ENCODE peak calls at places on chromosomes 5 and 9, in seven cellular contexts. S is amygdala; W is Kasumi-1; A is GM20000; C is tibial nerve; U is activated CD8-positive, alpha-beta T cell treated with anti-CD3 and anti-CD28 coated beads, Interleukin-2, amount 10 ng/mL, durations not matched to agents 7 days and 5 days; T is stromal cell of bone marrow. Z is an unnamed sample.

GRCh38 chr9:125902865-125903512 is 155.8 kb downstream of the PBX3 start:
- DNase-seq in C (no peak), S (no peak), U (no peak), T (no peak), W (no peak), A (no peak), Z (no peak)

GRCh38 chr5:181217805-181218065 is 5.3 kb upstream of the TRIM41 start:
- DNase-seq in C (no peak), W (no peak), A (no peak), T (no peak), S (no peak), U (peak), Z (peak)

GRCh38 chr9:121972501-121972981 is 120.6 kb downstream of the TTLL11 start:
- DNase-seq in U (no peak), A (peak), C (no peak), T (peak), S (no peak), W (no peak), Z (no peak)

GRCh38 chr9:137817236-137818200 is 60.1 kb upstream of the CACNA1B start:
- DNase-seq in C (no peak), A (no peak), T (no peak), W (no peak), U (no peak), S (no peak), Z (no peak)

GRCh38 chr9:111451570-111451969 is 32.6 kb downstream of the ECPAS start:
- DNase-seq in U (no peak), W (no peak), C (no peak), A (no peak), T (no peak), S (no peak), Z (no peak)

GRCh38 chr5:54725391-54726280 is 208.1 kb downstream of the SNX18 start:
- DNase-seq in C (no peak), W (no peak), S (no peak), U (no peak), T (no peak), A (no peak), Z (no peak)

GRCh38 chr5:39934830-39935229 is 510.1 kb upstream of the DAB2 start:
- DNase-seq in S (no peak), U (no peak), T (no peak), W (no peak), A (no peak), C (no peak), Z (no peak)

GRCh38 chr5:31485376-31486207 is 46.3 kb downstream of the DROSHA start:
- DNase-seq in T (no peak), U (no peak), S (no peak), A (no peak), W (no peak), C (no peak), Z (no peak)

GRCh38 chr9:76564300-76564699 is 105.3 kb downstream of the GCNT1 start:
- DNase-seq in W (no peak), T (no peak), S (no peak), A (no peak), U (no peak), C (no peak), Z (no peak)

GRCh38 chr5:159230657-159231056 is 21.3 kb upstream of the RNF145 start:
- DNase-seq in W (no peak), U (no peak), A (no peak), S (no peak), T (no peak), C (no peak), Z (no peak)

GRCh38 chr5:143161893-143162520 is 241.5 kb downstream of the NR3C1 start:
- DNase-seq in U (no peak), C (no peak), T (peak), A (no peak), S (no peak), W (no peak), Z (no peak)

GRCh38 chr9:75001719-75002421 is 26.2 kb downstream of the CARNMT1 start:
- DNase-seq in U (peak), S (no peak), A (peak), W (peak), C (no peak), T (peak), Z (no peak)

GRCh38 chr5:89817841-89818240 is 591.7 kb downstream of the CETN3 start:
- DNase-seq in T (no peak), W (no peak), A (no peak), C (no peak), S (no peak), U (no peak), Z (no peak)

GRCh38 chr5:7676455-7676854 is 174.5 kb downstream of the CFAP90 start:
- DNase-seq in S (no peak), U (no peak), T (no peak), A (no peak), W (no peak), C (no peak), Z (no peak)

GRCh38 chr5:105413406-105413990 is 1850.9 kb upstream of the NUDT12 start:
- DNase-seq in A (no peak), W (no peak), U (no peak), C (no peak), T (no peak), S (no peak), Z (no peak)

GRCh38 chr9:101711330-101711941 is 27.0 kb downstream of the GRIN3A start:
- DNase-seq in A (peak), W (peak), C (no peak), U (peak), S (no peak), T (no peak), Z (no peak)

GRCh38 chr5:179803651-179804598 is 2.7 kb downstream of the MGAT4B start:
- DNase-seq in U (peak), T (no peak), C (no peak), S (no peak), W (peak), A (peak), Z (no peak)

GRCh38 chr9:70480405-70480980 is 66.0 kb upstream of the KLF9 start:
- DNase-seq in W (no peak), U (no peak), T (peak), C (peak), A (no peak), S (peak), Z (no peak)

GRCh38 chr5:137481596-137481995 is 17.5 kb downstream of the SPOCK1 start:
- DNase-seq in C (no peak), T (no peak), U (no peak), W (no peak), S (no peak), A (no peak), Z (no peak)

GRCh38 chr9:85971731-85972130 is 30.8 kb downstream of the NAA35 start:
- DNase-seq in T (no peak), U (no peak), A (no peak), W (no peak), S (no peak), C (no peak), Z (no peak)

GRCh38 chr5:180085837-180086236 is 14.3 kb upstream of the RNF130 start:
- DNase-seq in A (no peak), T (no peak), U (peak), C (no peak), W (no peak), S (no peak), Z (peak)

GRCh38 chr5:37900692-37901091 is 60.9 kb upstream of the GDNF start:
- DNase-seq in U (no peak), W (no peak), C (peak), T (peak), A (no peak), S (no peak), Z (no peak)

GRCh38 chr9:88746029-88746743 is 211.2 kb downstream of the NXNL2 start:
- DNase-seq in W (no peak), C (no peak), A (no peak), S (no peak), T (peak), U (no peak), Z (no peak)

GRCh38 chr5:114176356-114176755 is 185.5 kb upstream of the KCNN2 start:
- DNase-seq in A (no peak), C (no peak), S (no peak), T (no peak), U (no peak), W (no peak), Z (no peak)